ENCODE peak calls at places on chromosome 10, in ten cellular contexts. Q is NCI-H524 treated with DMSO at 0.1 percent for 48 hours; N is heart right ventricle; R is germinal center; U is stromal cell of bone marrow; C is NCI-H1417; F is GM23338; J is T-helper 1 cell; B is fibroblast of gingiva; W is activated T-helper 1 cell treated with anti-CD3 and anti-CD28 coated beads, Interleukin-12 subunit alpha, Interleukin-12 subunit beta, Interleukin-2, Interleukin-4 antibody, amounts not matched to agents 30 ng/mL and 10 ng/mL and 1 ng/mL, durations not matched to agents 14 hours and 24 hours and 36 hours. Y is an unnamed sample.

GRCh38 chr10:3605882-3606281 is 179.1 kb downstream of the KLF6 start:
- DNase-seq in Q (no peak), N (no peak), R (no peak), U (peak; percentile 40), C (no peak), F (no peak), J (no peak), B (no peak), W (no peak), Y (no peak)

GRCh38 chr10:101123085-101123814 is 7.8 kb upstream of the TLX1 start:
- DNase-seq in Q (no peak), N (no peak), R (no peak), U (no peak), C (peak; percentile 54), F (no peak), J (no peak), B (no peak), W (no peak), Y (no peak)

GRCh38 chr10:5948999-5949759 is 28.2 kb downstream of the IL15RA start:
- DNase-seq in Q (no peak), N (peak; percentile 54), R (no peak), U (peak; percentile 36), C (no peak), F (peak; percentile 86), J (no peak), B (peak; percentile 61), W (no peak), Y (no peak)

GRCh38 chr10:72096115-72097000 is 8.0 kb upstream of the SPOCK2 start:
- DNase-seq in Q (no peak), N (no peak), R (no peak), U (no peak), C (no peak), F (no peak), J (no peak), B (no peak), W (no peak), Y (no peak)

GRCh38 chr10:12849351-12850181 is 151.9 kb downstream of the CCDC3 start:
- DNase-seq in Q (no peak), N (no peak), R (no peak), U (no peak), C (no peak), F (no peak), J (no peak), B (no peak), W (no peak), Y (no peak)

GRCh38 chr10:95906675-95907453 is 911 bp upstream of the CC2D2B start:
- DNase-seq in Q (no peak), N (no peak), R (peak; percentile 30), U (peak; percentile 45), C (peak; percentile 3), F (peak; percentile 75), J (peak; percentile 2), B (peak; percentile 61), W (peak; percentile 27), Y (peak; percentile 21)

GRCh38 chr10:108801775-108802516 is 1121.4 kb downstream of the XPNPEP1 start:
- DNase-seq in Q (no peak), N (no peak), R (no peak), U (peak; percentile 24), C (no peak), F (no peak), J (no peak), B (no peak), W (no peak), Y (no peak)

GRCh38 chr10:14254368-14254767 is 76.4 kb downstream of the FRMD4A start:
- DNase-seq in Q (no peak), N (no peak), R (no peak), U (no peak), C (no peak), F (no peak), J (no peak), B (no peak), W (no peak), Y (no peak)

GRCh38 chr10:61621538-61622150 is 41.1 kb upstream of the CABCOCO1 start:
- DNase-seq in Q (no peak), N (no peak), R (no peak), U (no peak), C (no peak), F (no peak), J (no peak), B (no peak), W (no peak), Y (no peak)

GRCh38 chr10:5692476-5693358 is 8.1 kb downstream of the TASOR2 start:
- DNase-seq in Q (no peak), N (peak; percentile 40), R (peak; percentile 68), U (no peak), C (no peak), F (peak; percentile 81), J (peak; percentile 47), B (no peak), W (peak; percentile 69), Y (no peak)

GRCh38 chr10:124403548-124403947 is 15.2 kb downstream of the OAT start:
- DNase-seq in Q (peak; percentile 25), N (no peak), R (peak; percentile 75), U (peak; percentile 69), C (peak; percentile 72), F (peak; percentile 98), J (peak; percentile 6), B (peak; percentile 77), W (peak; percentile 25), Y (peak; percentile 65)

GRCh38 chr10:73900068-73900467 is 10.9 kb upstream of the PLAU start:
- DNase-seq in Q (no peak), N (no peak), R (no peak), U (no peak), C (no peak), F (no peak), J (no peak), B (no peak), W (no peak), Y (no peak)

GRCh38 chr10:48449501-48450232 is 143.2 kb downstream of the MAPK8 start:
- DNase-seq in Q (no peak), N (peak; percentile 60), R (no peak), U (no peak), C (no peak), F (no peak), J (no peak), B (no peak), W (no peak), Y (no peak)

GRCh38 chr10:70769121-70769520 is 16.1 kb downstream of the TBATA start:
- DNase-seq in Q (no peak), N (no peak), R (no peak), U (no peak), C (no peak), F (no peak), J (no peak), B (no peak), W (no peak), Y (no peak)

GRCh38 chr10:76301950-76302349 is 870.5 kb downstream of the LRMDA start:
- DNase-seq in Q (no peak), N (no peak), R (no peak), U (no peak), C (peak; percentile 50), F (no peak), J (no peak), B (no peak), W (no peak), Y (no peak)

GRCh38 chr10:68223535-68224165 is 8.3 kb downstream of the ATOH7 start:
- DNase-seq in Q (no peak), N (no peak), R (no peak), U (no peak), C (no peak), F (peak; percentile 80), J (no peak), B (no peak), W (no peak), Y (no peak)

GRCh38 chr10:74150151-74151056 is at the start of gene AP3M1:
- DNase-seq in Q (peak; percentile 41), N (peak; percentile 82), R (peak; percentile 84), U (no peak), C (peak; percentile 93), F (peak; percentile 97), J (peak; percentile 84), B (no peak), W (peak; percentile 77), Y (peak; percentile 65)

GRCh38 chr10:5094265-5095205 is at the start of gene AKR1C3:
- DNase-seq in Q (no peak), N (no peak), R (no peak), U (peak; percentile 77), C (no peak), F (peak; percentile 66), J (no peak), B (peak; percentile 78), W (no peak), Y (no peak)

GRCh38 chr10:29435809-29436501 is 147.1 kb downstream of the LYZL1 start:
- DNase-seq in Q (no peak), N (no peak), R (no peak), U (peak; percentile 62), C (no peak), F (no peak), J (no peak), B (peak; percentile 21), W (no peak), Y (no peak)

GRCh38 chr10:132850246-132850645 is 64.3 kb upstream of the NKX6-2 start:
- DNase-seq in Q (no peak), N (no peak), R (no peak), U (no peak), C (no peak), F (no peak), J (no peak), B (no peak), W (no peak), Y (no peak)

GRCh38 chr10:122056431-122057094 is 67.6 kb downstream of the TACC2 start:
- DNase-seq in Q (no peak), N (no peak), R (no peak), U (no peak), C (no peak), F (no peak), J (no peak), B (no peak), W (no peak), Y (no peak)

GRCh38 chr10:119341236-119342016 is 134.1 kb downstream of the GRK5 start:
- DNase-seq in Q (no peak), N (no peak), R (no peak), U (no peak), C (no peak), F (no peak), J (no peak), B (no peak), W (peak; percentile 25), Y (no peak)

GRCh38 chr10:49096890-49097445 is 18.4 kb downstream of the VSTM4 start:
- DNase-seq in Q (no peak), N (no peak), R (no peak), U (no peak), C (no peak), F (no peak), J (no peak), B (no peak), W (no peak), Y (no peak)

GRCh38 chr10:85612833-85613232 is 753.8 kb downstream of the GRID1 start:
- DNase-seq in Q (no peak), N (no peak), R (no peak), U (no peak), C (no peak), F (peak; percentile 33), J (peak; percentile 5), B (no peak), W (no peak), Y (no peak)

GRCh38 chr10:110556993-110557601 is 10.4 kb upstream of the SMC3 start:
- DNase-seq in Q (no peak), N (no peak), R (peak; percentile 63), U (no peak), C (peak; percentile 2), F (peak; percentile 93), J (peak; percentile 60), B (peak; percentile 52), W (peak; percentile 26), Y (peak; percentile 5)

GRCh38 chr10:76086571-76087260 is 655.3 kb downstream of the LRMDA start:
- DNase-seq in Q (no peak), N (no peak), R (peak; percentile 12), U (peak; percentile 79), C (peak; percentile 23), F (peak; percentile 72), J (no peak), B (peak; percentile 12), W (no peak), Y (peak; percentile 13)

GRCh38 chr10:79178070-79178576 is 109.4 kb downstream of the ZMIZ1 start:
- DNase-seq in Q (no peak), N (no peak), R (no peak), U (no peak), C (no peak), F (no peak), J (no peak), B (no peak), W (no peak), Y (no peak)

Y was measured in GM19239.